ENCODE peak calls at places on chromosomes 1 and 21, in six cellular contexts. L, A, G, I, P and K are unnamed samples. For H3K27me3, the result is how much of the 10 kb centered on the place peaks cover.

GRCh38 chr1:77624102-77624501 is 58.4 kb downstream of the ZZZ3 start:
- DNase-seq in L (no peak), P (no peak), I (no peak), G (no peak), A (no peak), K (no peak)

GRCh38 chr1:243501002-243501401 is 245.2 kb downstream of the SDCCAG8 start:
- DNase-seq in I (no peak), A (peak), G (no peak), P (peak), L (peak), K (no peak)

GRCh38 chr21:44887807-44888580 is 14.5 kb upstream of the PTTG1IP start:
- DNase-seq in L (no peak), I (no peak), P (no peak), A (no peak), G (peak), K (no peak)

GRCh38 chr21:44850905-44851657 is 22.4 kb downstream of the PTTG1IP start:
- DNase-seq in L (no peak), P (no peak), I (no peak), A (no peak), G (no peak), K (no peak)

GRCh38 chr1:75632350-75632949 is 21.5 kb upstream of the SLC44A5 start:
- DNase-seq in P (peak), L (peak), A (peak), G (no peak), I (no peak), K (no peak)

GRCh38 chr21:40054403-40054802 is 187.2 kb downstream of the PCP4 start:
- DNase-seq in A (peak), G (no peak), I (no peak), P (no peak), L (peak), K (no peak)

GRCh38 chr1:175192630-175193338 is at the start of gene KIAA0040:
- DNase-seq in A (peak), L (peak), P (no peak), G (peak), I (peak), K (peak)

GRCh38 chr21:46116846-46117585 is 19.1 kb downstream of the COL6A2 start:
- DNase-seq in I (no peak), L (peak), G (peak), A (no peak), P (peak), K (peak)

GRCh38 chr1:28110555-28110954 is 22.1 kb upstream of the EYA3 start:
- DNase-seq in A (peak), G (no peak), L (peak), I (no peak), P (no peak), K (no peak)

GRCh38 chr21:36747114-36747814 is 48.3 kb downstream of the SIM2 start:
- DNase-seq in A (no peak), I (no peak), L (no peak), G (peak), P (no peak), K (no peak)

GRCh38 chr1:198932351-198932991 is 293.6 kb downstream of the PTPRC start:
- DNase-seq in I (no peak), A (peak), L (peak), P (peak), G (no peak), K (no peak)

GRCh38 chr1:235946570-235946981 is 79.9 kb upstream of the LYST start:
- DNase-seq in L (peak), I (no peak), P (peak), A (peak), G (no peak), K (no peak)

GRCh38 chr1:64974288-64974825 is 8.0 kb upstream of the JAK1 start:
- DNase-seq in L (no peak), P (no peak), A (no peak), I (no peak), G (no peak), K (no peak)

GRCh38 chr1:81298321-81298720 is 502.4 kb upstream of the ADGRL2 start:
- DNase-seq in G (no peak), A (peak), L (no peak), I (no peak), P (no peak), K (no peak)

GRCh38 chr1:237864338-237865244 is 26.1 kb downstream of the ZP4 start:
- DNase-seq in G (peak), A (no peak), I (no peak), L (peak), P (peak), K (no peak)

GRCh38 chr1:35184495-35185199 is 8.3 kb downstream of the SFPQ start:
- DNase-seq in A (no peak), P (no peak), I (no peak), G (no peak), L (no peak), K (no peak)

GRCh38 chr1:236451796-236452373 is 57.8 kb downstream of the EDARADD start:
- DNase-seq in L (peak), I (peak), P (no peak), A (no peak), G (no peak), K (no peak)

GRCh38 chr1:65994223-65994622 is 201.5 kb downstream of the PDE4B start:
- DNase-seq in A (no peak), I (no peak), P (no peak), L (no peak), G (no peak), K (no peak)

GRCh38 chr1:119310301-119310700 is 58.3 kb upstream of the HAO2 start:
- DNase-seq in G (no peak), L (no peak), P (no peak), A (no peak), I (no peak), K (no peak)

GRCh38 chr1:111446967-111447892 is 1.8 kb downstream of the WDR77 start:
- DNase-seq in L (no peak), G (no peak), A (no peak), P (no peak), I (no peak), K (no peak)

GRCh38 chr1:112618114-112618720 is 724 bp downstream of the ST7L start:
- DNase-seq in P (peak), A (no peak), I (peak), L (no peak), G (no peak), K (peak)

GRCh38 chr1:224616761-224617409 is 768 bp downstream of the CNIH3 start:
- DNase-seq in P (peak), A (no peak), L (no peak), I (no peak), G (no peak), K (no peak)

GRCh38 chr1:4601986-4602385 is 52.4 kb upstream of the AJAP1 start:
- DNase-seq in A (no peak), I (no peak), P (no peak), L (no peak), G (no peak), K (no peak)

GRCh38 chr1:15027515-15027948 is 126.0 kb upstream of the TMEM51 start:
- DNase-seq in G (peak), I (no peak), P (peak), L (peak), A (peak), K (peak)

GRCh38 chr1:39933956-39934941 is 20.7 kb upstream of the MFSD2A start:
- DNase-seq in I (no peak), L (peak), P (peak), A (peak), G (peak), K (peak)

GRCh38 chr1:203726417-203726867 is 38.5 kb upstream of the LAX1 start:
- DNase-seq in I (no peak), P (no peak), G (no peak), A (no peak), L (no peak), K (no peak)

GRCh38 chr1:29200905-29201594 is 19.4 kb upstream of the SRSF4 start:
- DNase-seq in A (no peak), I (no peak), G (no peak), P (no peak), L (no peak), K (no peak)
- H3K27ac ChIP-seq in A (no peak), I (no peak), G (no peak), P (no peak), L (no peak), K (no peak)

GRCh38 chr1:98072047-98072446 is 151.2 kb upstream of the DPYD start:
- DNase-seq in P (no peak), G (no peak), A (no peak), I (no peak), L (peak), K (no peak)
- H3K27me3 ChIP-seq in P (under half), G (under half), A (under half), I (under half), L (under half), K (under half)

GRCh38 chr1:26472901-26473845 is 933 bp downstream of the HMGN2 start:
- DNase-seq in L (peak), P (peak), I (peak), A (peak), G (peak), K (peak)

GRCh38 chr1:26472330-26472900 is at the start of gene HMGN2:
- DNase-seq in A (peak), P (peak), I (peak), L (peak), G (peak), K (peak)

GRCh38 chr1:26471498-26472329 is 526 bp upstream of the HMGN2 start:
- DNase-seq in A (peak), L (peak), P (peak), I (peak), G (peak), K (peak)

GRCh38 chr1:26469558-26469957 is 2.7 kb upstream of the HMGN2 start:
- DNase-seq in A (no peak), L (no peak), G (no peak), I (no peak), P (no peak), K (no peak)

DNA sequence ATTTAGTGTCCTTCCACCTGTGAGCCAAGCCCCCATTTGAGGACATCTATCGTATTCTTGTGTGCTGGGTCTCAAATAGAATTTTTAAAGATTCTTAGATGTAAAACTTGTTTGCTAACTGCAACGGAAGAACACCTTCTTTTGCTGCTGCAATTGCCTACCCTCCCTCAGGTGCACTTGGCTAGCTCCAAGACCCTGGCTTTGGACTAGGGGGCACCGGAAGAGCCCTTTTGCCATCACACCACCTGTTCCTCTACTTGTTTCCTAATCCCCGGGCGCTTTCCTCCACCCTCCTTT is 1.1 kb upstream of the HMGN2 start:
- DNase-seq in G (no peak), A (no peak), I (no peak), P (no peak), L (no peak), K (no peak)
- H3K4me3 ChIP-seq in G (peak), A (peak), I (peak), P (peak), L (peak), K (peak)

GRCh38 chr1:228378453-228379164 is 28.0 kb downstream of the TRIM11 start:
- DNase-seq in I (peak), G (peak), A (peak), P (peak), L (peak), K (peak)
- H3K27ac ChIP-seq in I (no peak), G (peak), A (no peak), P (no peak), L (no peak), K (peak)

GRCh38 chr1:36796101-36796590 is 238.2 kb downstream of the GRIK3 start:
- DNase-seq in P (no peak), L (no peak), G (no peak), A (no peak), I (no peak), K (no peak)
- H3K27me3 ChIP-seq in P (under half), L (under half), G (half or more), A (under half), I (under half), K (under half)

DNA sequence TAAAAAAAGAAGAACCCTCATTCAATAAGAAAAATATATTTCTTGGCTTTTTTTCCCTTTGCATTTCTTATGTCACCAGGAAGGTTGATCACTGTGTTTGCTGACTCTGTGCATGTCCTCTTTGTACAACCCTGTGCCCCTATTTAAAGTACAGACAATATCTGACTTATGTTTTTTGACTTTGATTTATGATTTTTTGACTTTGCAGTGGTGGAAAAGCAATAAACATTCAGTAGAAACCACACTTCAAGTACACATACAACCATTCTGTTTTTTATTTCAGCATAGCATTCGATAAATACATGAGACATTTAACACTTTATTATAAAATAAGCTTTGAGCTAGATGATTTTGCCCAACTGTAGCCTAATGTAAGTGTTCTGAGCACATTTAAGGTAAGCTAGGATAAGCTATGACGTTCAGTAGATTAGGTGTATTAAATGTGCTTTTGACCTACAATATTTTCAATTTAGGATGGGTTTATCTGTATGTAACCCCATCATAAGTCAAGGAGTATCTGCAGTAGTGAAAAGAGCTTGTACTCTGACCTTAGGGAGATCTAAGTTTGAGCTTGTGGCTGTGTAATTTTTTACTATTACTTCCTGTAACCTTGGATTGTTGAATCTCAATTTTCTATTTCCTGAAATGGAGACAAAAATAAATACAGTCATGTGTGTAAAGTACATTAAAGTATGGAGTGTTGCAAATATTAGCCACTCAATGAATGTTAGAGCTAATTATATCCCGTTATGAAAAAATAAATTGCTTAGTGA is 1.2 kb downstream of the RNASEL start:
- DNase-seq in A (no peak), P (no peak), G (no peak), I (no peak), L (no peak), K (no peak)
- H3K4me3 ChIP-seq in A (peak), P (peak), G (peak), I (peak), L (peak), K (peak)

DNA sequence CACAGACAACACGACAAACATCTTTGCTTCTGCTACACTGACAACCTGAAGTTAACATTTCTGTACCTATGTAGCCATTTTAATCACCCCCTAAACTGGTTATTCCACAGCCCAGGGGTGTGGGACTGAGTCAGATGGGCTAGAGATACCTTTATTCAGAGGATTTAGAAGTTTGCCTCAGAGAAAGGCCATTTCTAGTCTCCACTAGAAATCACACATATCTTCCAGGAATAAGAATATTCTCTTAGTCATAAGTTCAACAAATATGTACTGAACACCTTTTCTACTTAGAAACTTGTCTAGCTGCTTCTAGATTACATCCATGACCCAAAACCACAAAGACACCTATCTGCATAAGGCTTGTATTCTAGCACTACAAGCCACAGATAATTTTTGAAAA is 38.8 kb downstream of the ERG start:
- DNase-seq in G (no peak), A (no peak), L (peak), P (no peak), I (no peak), K (no peak)
- H3K27ac ChIP-seq in G (peak), A (peak), L (peak), P (no peak), I (no peak), K (no peak)